ENCODE peak calls at places on chromosomes 5 and 9, in nine cellular contexts. One of them, this sample, is unnamed. For H3K9me3, the result is how much of the 10 kb centered on the place peaks cover.

GRCh38 chr5:38426986-38427950 is 129.2 kb downstream of the LIFR start:
- DNase-seq in HCT116: no peak
- DNase-seq in spleen: no peak
- DNase-seq in body of pancreas: no peak
- DNase-seq in CD4-positive, CD25-positive, alpha-beta regulatory T cell: no peak
- DNase-seq in endothelial cell of umbilical vein: no peak
- DNase-seq in colonic mucosa: no peak
- DNase-seq in fibroblast of lung: peak
- DNase-seq in CD8-positive, alpha-beta memory T cell: no peak
- DNase-seq in this sample: no peak

GRCh38 chr9:34589656-34590375 is at the start of gene CNTFR:
- DNase-seq in HCT116: no peak
- DNase-seq in spleen: peak
- DNase-seq in body of pancreas: no peak
- DNase-seq in CD4-positive, CD25-positive, alpha-beta regulatory T cell: peak
- DNase-seq in endothelial cell of umbilical vein: no peak
- DNase-seq in colonic mucosa: peak
- DNase-seq in fibroblast of lung: no peak
- DNase-seq in CD8-positive, alpha-beta memory T cell: no peak
- DNase-seq in this sample: peak

GRCh38 chr9:81694541-81694940 is 5.2 kb upstream of the TLE1 start:
- DNase-seq in HCT116: no peak
- DNase-seq in spleen: no peak
- DNase-seq in body of pancreas: no peak
- DNase-seq in CD4-positive, CD25-positive, alpha-beta regulatory T cell: no peak
- DNase-seq in endothelial cell of umbilical vein: no peak
- DNase-seq in colonic mucosa: no peak
- DNase-seq in fibroblast of lung: no peak
- DNase-seq in CD8-positive, alpha-beta memory T cell: no peak
- DNase-seq in this sample: no peak

GRCh38 chr5:55600536-55601208 is 65.9 kb upstream of the PLPP1 start:
- DNase-seq in HCT116: no peak
- DNase-seq in spleen: no peak
- DNase-seq in body of pancreas: no peak
- DNase-seq in CD4-positive, CD25-positive, alpha-beta regulatory T cell: no peak
- DNase-seq in endothelial cell of umbilical vein: peak
- DNase-seq in colonic mucosa: peak
- DNase-seq in fibroblast of lung: peak
- DNase-seq in CD8-positive, alpha-beta memory T cell: no peak
- DNase-seq in this sample: no peak

GRCh38 chr5:93158841-93159240 is 422.2 kb downstream of the NR2F1-AS1 start:
- DNase-seq in HCT116: no peak
- DNase-seq in spleen: no peak
- DNase-seq in body of pancreas: no peak
- DNase-seq in CD4-positive, CD25-positive, alpha-beta regulatory T cell: no peak
- DNase-seq in endothelial cell of umbilical vein: no peak
- DNase-seq in colonic mucosa: no peak
- DNase-seq in fibroblast of lung: peak
- DNase-seq in CD8-positive, alpha-beta memory T cell: no peak
- DNase-seq in this sample: no peak

GRCh38 chr9:89684912-89685636 is 80.3 kb downstream of the GADD45G start:
- DNase-seq in HCT116: no peak
- DNase-seq in spleen: no peak
- DNase-seq in body of pancreas: peak
- DNase-seq in CD4-positive, CD25-positive, alpha-beta regulatory T cell: no peak
- DNase-seq in endothelial cell of umbilical vein: no peak
- DNase-seq in colonic mucosa: no peak
- DNase-seq in fibroblast of lung: no peak
- DNase-seq in CD8-positive, alpha-beta memory T cell: no peak
- DNase-seq in this sample: no peak

GRCh38 chr5:167642779-167643517 is 648.5 kb upstream of the WWC1 start:
- DNase-seq in HCT116: no peak
- DNase-seq in spleen: no peak
- DNase-seq in body of pancreas: no peak
- DNase-seq in CD4-positive, CD25-positive, alpha-beta regulatory T cell: no peak
- DNase-seq in endothelial cell of umbilical vein: peak
- DNase-seq in colonic mucosa: no peak
- DNase-seq in fibroblast of lung: peak
- DNase-seq in CD8-positive, alpha-beta memory T cell: no peak
- DNase-seq in this sample: peak

GRCh38 chr5:58543723-58544122 is 39.2 kb upstream of the RAB3C start:
- DNase-seq in HCT116: no peak
- DNase-seq in spleen: no peak
- DNase-seq in body of pancreas: no peak
- DNase-seq in CD4-positive, CD25-positive, alpha-beta regulatory T cell: no peak
- DNase-seq in endothelial cell of umbilical vein: no peak
- DNase-seq in colonic mucosa: no peak
- DNase-seq in fibroblast of lung: no peak
- DNase-seq in CD8-positive, alpha-beta memory T cell: no peak
- DNase-seq in this sample: no peak

GRCh38 chr5:141875795-141876627 is 2.2 kb downstream of the PCDH1 start:
- DNase-seq in HCT116: no peak
- DNase-seq in spleen: peak
- DNase-seq in body of pancreas: peak
- DNase-seq in CD4-positive, CD25-positive, alpha-beta regulatory T cell: no peak
- DNase-seq in endothelial cell of umbilical vein: peak
- DNase-seq in colonic mucosa: peak
- DNase-seq in fibroblast of lung: no peak
- DNase-seq in CD8-positive, alpha-beta memory T cell: no peak
- DNase-seq in this sample: no peak

GRCh38 chr5:137372386-137373160 is 126.6 kb downstream of the SPOCK1 start:
- DNase-seq in HCT116: no peak
- DNase-seq in spleen: no peak
- DNase-seq in body of pancreas: no peak
- DNase-seq in CD4-positive, CD25-positive, alpha-beta regulatory T cell: no peak
- DNase-seq in endothelial cell of umbilical vein: no peak
- DNase-seq in colonic mucosa: no peak
- DNase-seq in fibroblast of lung: peak
- DNase-seq in CD8-positive, alpha-beta memory T cell: no peak
- DNase-seq in this sample: no peak

GRCh38 chr9:84978761-84979160 is 309.2 kb downstream of the NTRK2 start:
- DNase-seq in HCT116: no peak
- DNase-seq in spleen: no peak
- DNase-seq in body of pancreas: no peak
- DNase-seq in CD4-positive, CD25-positive, alpha-beta regulatory T cell: no peak
- DNase-seq in endothelial cell of umbilical vein: no peak
- DNase-seq in colonic mucosa: no peak
- DNase-seq in fibroblast of lung: no peak
- DNase-seq in CD8-positive, alpha-beta memory T cell: no peak
- DNase-seq in this sample: no peak

GRCh38 chr5:107134931-107135330 is 535.8 kb downstream of the EFNA5 start:
- DNase-seq in HCT116: no peak
- DNase-seq in spleen: no peak
- DNase-seq in body of pancreas: no peak
- DNase-seq in CD4-positive, CD25-positive, alpha-beta regulatory T cell: no peak
- DNase-seq in endothelial cell of umbilical vein: peak
- DNase-seq in colonic mucosa: no peak
- DNase-seq in fibroblast of lung: peak
- DNase-seq in CD8-positive, alpha-beta memory T cell: no peak
- DNase-seq in this sample: no peak

GRCh38 chr5:91243286-91243685 is 139.8 kb downstream of the ARRDC3 start:
- DNase-seq in HCT116: no peak
- DNase-seq in spleen: no peak
- DNase-seq in body of pancreas: no peak
- DNase-seq in CD4-positive, CD25-positive, alpha-beta regulatory T cell: no peak
- DNase-seq in endothelial cell of umbilical vein: no peak
- DNase-seq in colonic mucosa: no peak
- DNase-seq in fibroblast of lung: no peak
- DNase-seq in CD8-positive, alpha-beta memory T cell: no peak
- DNase-seq in this sample: no peak

GRCh38 chr9:130956636-130957450 is 17.8 kb upstream of the FIBCD1 start:
- DNase-seq in HCT116: no peak
- DNase-seq in spleen: no peak
- DNase-seq in body of pancreas: no peak
- DNase-seq in CD4-positive, CD25-positive, alpha-beta regulatory T cell: no peak
- DNase-seq in endothelial cell of umbilical vein: no peak
- DNase-seq in colonic mucosa: no peak
- DNase-seq in fibroblast of lung: no peak
- DNase-seq in CD8-positive, alpha-beta memory T cell: no peak
- DNase-seq in this sample: no peak

GRCh38 chr5:96370981-96371380 is 62.1 kb downstream of the PCSK1 start:
- DNase-seq in HCT116: no peak
- DNase-seq in spleen: no peak
- DNase-seq in body of pancreas: no peak
- DNase-seq in CD4-positive, CD25-positive, alpha-beta regulatory T cell: no peak
- DNase-seq in endothelial cell of umbilical vein: peak
- DNase-seq in colonic mucosa: no peak
- DNase-seq in fibroblast of lung: no peak
- DNase-seq in CD8-positive, alpha-beta memory T cell: no peak
- DNase-seq in this sample: no peak

GRCh38 chr9:2623046-2623865 is 1.7 kb downstream of the VLDLR start:
- DNase-seq in HCT116: no peak
- DNase-seq in spleen: peak
- DNase-seq in body of pancreas: peak
- DNase-seq in CD4-positive, CD25-positive, alpha-beta regulatory T cell: no peak
- DNase-seq in endothelial cell of umbilical vein: peak
- DNase-seq in colonic mucosa: peak
- DNase-seq in fibroblast of lung: peak
- DNase-seq in CD8-positive, alpha-beta memory T cell: no peak
- DNase-seq in this sample: peak

GRCh38 chr9:87701931-87702421 is 23.9 kb upstream of the CTSL start:
- DNase-seq in HCT116: no peak
- DNase-seq in spleen: no peak
- DNase-seq in body of pancreas: no peak
- DNase-seq in CD4-positive, CD25-positive, alpha-beta regulatory T cell: no peak
- DNase-seq in endothelial cell of umbilical vein: no peak
- DNase-seq in colonic mucosa: no peak
- DNase-seq in fibroblast of lung: peak
- DNase-seq in CD8-positive, alpha-beta memory T cell: no peak
- DNase-seq in this sample: no peak

DNA sequence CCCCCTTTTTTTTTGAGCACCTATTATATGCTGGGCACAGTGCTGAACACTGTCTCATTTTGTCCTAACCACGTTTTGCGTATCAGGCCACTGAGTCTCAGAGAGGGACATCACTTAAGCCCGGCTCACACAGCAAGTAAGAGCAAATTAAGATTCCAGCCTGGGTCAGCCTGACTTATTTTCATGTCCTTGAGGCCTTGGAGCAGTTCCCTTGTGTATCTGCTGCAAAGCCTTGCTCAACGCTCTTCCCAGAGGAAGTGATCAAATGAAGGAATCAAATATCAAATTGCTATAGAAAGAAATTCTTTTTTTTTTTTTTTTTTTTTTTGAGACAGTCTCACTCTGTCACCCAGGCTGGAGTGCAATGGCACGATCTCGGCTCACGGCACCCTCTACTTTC is 30.7 kb downstream of the ERGIC1 start:
- DNase-seq in HCT116: no peak
- DNase-seq in spleen: no peak
- DNase-seq in body of pancreas: no peak
- DNase-seq in CD4-positive, CD25-positive, alpha-beta regulatory T cell: no peak
- DNase-seq in endothelial cell of umbilical vein: no peak
- DNase-seq in colonic mucosa: no peak
- DNase-seq in fibroblast of lung: no peak
- DNase-seq in CD8-positive, alpha-beta memory T cell: no peak
- DNase-seq in this sample: no peak
- H3K4me3 ChIP-seq in HCT116: no peak
- H3K4me3 ChIP-seq in spleen: no peak
- H3K4me3 ChIP-seq in body of pancreas: no peak
- H3K4me3 ChIP-seq in CD4-positive, CD25-positive, alpha-beta regulatory T cell: no peak
- H3K4me3 ChIP-seq in endothelial cell of umbilical vein: no peak
- H3K4me3 ChIP-seq in colonic mucosa: no peak
- H3K4me3 ChIP-seq in fibroblast of lung: no peak
- H3K4me3 ChIP-seq in CD8-positive, alpha-beta memory T cell: no peak
- H3K4me3 ChIP-seq in this sample: no peak

DNA sequence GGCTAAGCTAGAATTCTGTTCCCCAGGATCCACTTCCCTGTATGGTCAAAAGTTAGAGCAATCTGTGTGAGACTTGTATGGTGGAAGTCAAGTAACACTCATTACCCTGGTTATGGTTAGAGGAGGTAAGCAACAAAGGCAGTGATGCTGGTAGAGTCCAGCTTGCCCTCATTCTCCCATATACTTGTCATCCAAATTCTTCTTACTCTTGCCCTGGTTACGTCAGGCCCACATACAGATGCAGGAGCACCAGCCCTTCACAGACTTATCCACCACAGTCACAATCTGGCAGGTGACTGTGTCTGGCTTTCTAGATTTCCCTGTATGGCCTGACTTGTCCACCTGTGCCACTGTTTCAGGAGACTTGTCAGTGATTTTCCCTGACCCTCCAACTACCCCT is 35.4 kb downstream of the PGGT1B start:
- DNase-seq in HCT116: no peak
- DNase-seq in spleen: no peak
- DNase-seq in body of pancreas: no peak
- DNase-seq in CD4-positive, CD25-positive, alpha-beta regulatory T cell: no peak
- DNase-seq in endothelial cell of umbilical vein: no peak
- DNase-seq in colonic mucosa: no peak
- DNase-seq in fibroblast of lung: no peak
- DNase-seq in CD8-positive, alpha-beta memory T cell: no peak
- DNase-seq in this sample: no peak
- H3K27ac ChIP-seq in HCT116: no peak
- H3K27ac ChIP-seq in spleen: no peak
- H3K27ac ChIP-seq in body of pancreas: no peak
- H3K27ac ChIP-seq in CD4-positive, CD25-positive, alpha-beta regulatory T cell: no peak
- H3K27ac ChIP-seq in endothelial cell of umbilical vein: no peak
- H3K27ac ChIP-seq in colonic mucosa: no peak
- H3K27ac ChIP-seq in fibroblast of lung: no peak
- H3K27ac ChIP-seq in CD8-positive, alpha-beta memory T cell: no peak
- H3K27ac ChIP-seq in this sample: no peak

DNA sequence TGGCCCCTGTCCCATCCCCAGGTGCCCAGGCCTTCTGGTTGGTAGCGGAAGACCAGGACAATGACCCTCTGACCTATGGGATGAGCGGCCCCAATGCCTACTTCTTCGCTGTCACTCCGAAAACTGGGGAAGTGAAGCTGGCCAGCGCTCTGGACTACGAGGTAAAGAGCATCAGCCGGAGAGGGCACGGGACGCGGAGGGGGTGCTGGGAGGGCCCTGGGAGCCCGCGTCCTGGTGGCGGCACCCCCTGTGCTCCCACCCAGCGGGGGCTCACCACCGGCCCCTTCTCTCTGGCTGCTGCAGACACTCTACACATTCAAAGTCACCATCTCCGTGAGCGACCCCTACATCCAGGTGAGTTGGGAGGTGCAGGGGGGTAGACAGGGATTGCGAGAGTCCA is 19.5 kb downstream of the CDHR2 start:
- DNase-seq in HCT116: no peak
- DNase-seq in spleen: no peak
- DNase-seq in body of pancreas: no peak
- DNase-seq in CD4-positive, CD25-positive, alpha-beta regulatory T cell: no peak
- DNase-seq in endothelial cell of umbilical vein: no peak
- DNase-seq in colonic mucosa: no peak
- DNase-seq in fibroblast of lung: no peak
- DNase-seq in CD8-positive, alpha-beta memory T cell: no peak
- DNase-seq in this sample: no peak
- H3K9me3 ChIP-seq in HCT116: under half
- H3K9me3 ChIP-seq in spleen: under half
- H3K9me3 ChIP-seq in body of pancreas: under half
- H3K9me3 ChIP-seq in CD4-positive, CD25-positive, alpha-beta regulatory T cell: under half
- H3K9me3 ChIP-seq in endothelial cell of umbilical vein: under half
- H3K9me3 ChIP-seq in colonic mucosa: under half
- H3K9me3 ChIP-seq in fibroblast of lung: under half
- H3K9me3 ChIP-seq in CD8-positive, alpha-beta memory T cell: under half
- H3K9me3 ChIP-seq in this sample: under half

GRCh38 chr9:132354645-132355355 is at the start of gene SETX:
- DNase-seq in HCT116: peak
- DNase-seq in spleen: peak
- DNase-seq in body of pancreas: peak
- DNase-seq in CD4-positive, CD25-positive, alpha-beta regulatory T cell: peak
- DNase-seq in endothelial cell of umbilical vein: peak
- DNase-seq in colonic mucosa: peak
- DNase-seq in fibroblast of lung: peak
- DNase-seq in CD8-positive, alpha-beta memory T cell: peak
- DNase-seq in this sample: peak
- H3K4me3 ChIP-seq in HCT116: peak
- H3K4me3 ChIP-seq in spleen: peak
- H3K4me3 ChIP-seq in body of pancreas: peak
- H3K4me3 ChIP-seq in CD4-positive, CD25-positive, alpha-beta regulatory T cell: peak
- H3K4me3 ChIP-seq in endothelial cell of umbilical vein: peak
- H3K4me3 ChIP-seq in colonic mucosa: peak
- H3K4me3 ChIP-seq in fibroblast of lung: peak
- H3K4me3 ChIP-seq in CD8-positive, alpha-beta memory T cell: peak
- H3K4me3 ChIP-seq in this sample: peak

GRCh38 chr9:132774886-132775285 is 103.2 kb downstream of the AK8 start:
- DNase-seq in HCT116: no peak
- DNase-seq in spleen: no peak
- DNase-seq in body of pancreas: no peak
- DNase-seq in CD4-positive, CD25-positive, alpha-beta regulatory T cell: no peak
- DNase-seq in endothelial cell of umbilical vein: no peak
- DNase-seq in colonic mucosa: no peak
- DNase-seq in fibroblast of lung: no peak
- DNase-seq in CD8-positive, alpha-beta memory T cell: no peak
- DNase-seq in this sample: no peak
- H3K27ac ChIP-seq in HCT116: no peak
- H3K27ac ChIP-seq in spleen: no peak
- H3K27ac ChIP-seq in body of pancreas: no peak
- H3K27ac ChIP-seq in CD4-positive, CD25-positive, alpha-beta regulatory T cell: no peak
- H3K27ac ChIP-seq in endothelial cell of umbilical vein: no peak
- H3K27ac ChIP-seq in colonic mucosa: no peak
- H3K27ac ChIP-seq in fibroblast of lung: no peak
- H3K27ac ChIP-seq in CD8-positive, alpha-beta memory T cell: no peak
- H3K27ac ChIP-seq in this sample: no peak